ENCODE peak calls at places on chromosomes 6 and 20, in six cellular contexts. R, P, E, Y, Z and B are unnamed samples.
A peak's percentile ranks its signal among the peaks of the same experiment; 100 is the strongest.

GRCh38 chr20:44028868-44029847 is 114.5 kb downstream of the TOX2 start:
- DNase-seq in R (no peak), P (no peak), E (no peak), Y (no peak), Z (no peak), B (no peak)

GRCh38 chr6:90975741-90976140 is 388.9 kb upstream of the MAP3K7 start:
- DNase-seq in R (no peak), P (no peak), E (no peak), Y (no peak), Z (no peak), B (no peak)

GRCh38 chr6:170222498-170223471 is 68.1 kb downstream of the DLL1 start:
- DNase-seq in R (peak; percentile 29), P (no peak), E (no peak), Y (no peak), Z (no peak), B (no peak)

GRCh38 chr6:27545271-27546046 is 72.6 kb upstream of the ZNF184 start:
- DNase-seq in R (peak; percentile 93), P (no peak), E (no peak), Y (no peak), Z (peak; percentile 43), B (no peak)

GRCh38 chr6:7446644-7447325 is 57.2 kb downstream of the RIOK1 start:
- DNase-seq in R (peak; percentile 94), P (no peak), E (no peak), Y (no peak), Z (no peak), B (no peak)

GRCh38 chr6:74114428-74114827 is 418.4 kb downstream of the CD109 start:
- DNase-seq in R (no peak), P (no peak), E (no peak), Y (no peak), Z (no peak), B (no peak)

GRCh38 chr20:39850821-39851330 is 838.2 kb downstream of the MAFB start:
- DNase-seq in R (no peak), P (no peak), E (no peak), Y (no peak), Z (no peak), B (no peak)

GRCh38 chr6:42482126-42482525 is 30.4 kb upstream of the TRERF1 start:
- DNase-seq in R (no peak), P (no peak), E (no peak), Y (no peak), Z (no peak), B (no peak)

GRCh38 chr6:46949662-46950280 is 28.0 kb upstream of the ADGRF5 start:
- DNase-seq in R (no peak), P (peak; percentile 77), E (peak; percentile 77), Y (no peak), Z (no peak), B (no peak)

GRCh38 chr20:63009044-63009961 is 2.5 kb upstream of the BHLHE23 start:
- DNase-seq in R (peak; percentile 55), P (peak; percentile 73), E (peak; percentile 87), Y (peak; percentile 73), Z (peak; percentile 56), B (peak; percentile 46)

GRCh38 chr6:163671355-163671754 is 256.8 kb downstream of the QKI start:
- DNase-seq in R (no peak), P (no peak), E (no peak), Y (no peak), Z (no peak), B (no peak)

GRCh38 chr20:36153754-36154695 is 515 bp upstream of the EPB41L1 start:
- DNase-seq in R (peak; percentile 51), P (peak; percentile 85), E (peak; percentile 86), Y (no peak), Z (peak; percentile 56), B (peak; percentile 94)

GRCh38 chr6:135325624-135326424 is 144.7 kb downstream of the MYB start:
- DNase-seq in R (no peak), P (no peak), E (no peak), Y (no peak), Z (no peak), B (no peak)

GRCh38 chr6:135323202-135323668 is 142.1 kb downstream of the MYB start:
- DNase-seq in R (no peak), P (no peak), E (no peak), Y (no peak), Z (no peak), B (no peak)

GRCh38 chr6:135324531-135324930 is 143.4 kb downstream of the MYB start:
- DNase-seq in R (no peak), P (no peak), E (no peak), Y (no peak), Z (no peak), B (no peak)

GRCh38 chr6:135322427-135323201 is 141.5 kb downstream of the MYB start:
- DNase-seq in R (no peak), P (no peak), E (no peak), Y (no peak), Z (no peak), B (no peak)

GRCh38 chr6:135323979-135324378 is 142.9 kb downstream of the MYB start:
- DNase-seq in R (no peak), P (no peak), E (no peak), Y (no peak), Z (no peak), B (no peak)
- H3K4me1 ChIP-seq in R (no peaks in the 10 kb centered on the region), P (no peaks in the 10 kb centered on the region), E (no peaks in the 10 kb centered on the region), Y (no peaks in the 10 kb centered on the region), Z (no peaks in the 10 kb centered on the region), B (no peaks in the 10 kb centered on the region)

GRCh38 chr6:158717341-158718328 is 67.8 kb downstream of the SYTL3 start:
- DNase-seq in R (no peak), P (no peak), E (no peak), Y (no peak), Z (no peak), B (no peak)
- H3K4me1 ChIP-seq in R (peaks cover 15% of the 10 kb centered on the region), P (no peaks in the 10 kb centered on the region), E (no peaks in the 10 kb centered on the region), Y (peaks cover 34% of the 10 kb centered on the region), Z (peaks cover 13% of the 10 kb centered on the region), B (no peaks in the 10 kb centered on the region)

GRCh38 chr6:15402401-15403045 is 156.7 kb downstream of the JARID2 start:
- DNase-seq in R (no peak), P (no peak), E (no peak), Y (no peak), Z (no peak), B (no peak)
- H3K4me1 ChIP-seq in R (peaks cover 12% of the 10 kb centered on the region), P (peaks cover 45% of the 10 kb centered on the region), E (peaks cover 74% of the 10 kb centered on the region), Y (peaks cover 12% of the 10 kb centered on the region), Z (peaks cover 5% of the 10 kb centered on the region), B (no peaks in the 10 kb centered on the region)

GRCh38 chr6:2796884-2797283 is 31.7 kb downstream of the WRNIP1 start:
- DNase-seq in R (no peak), P (no peak), E (no peak), Y (no peak), Z (no peak), B (no peak)
- H3K4me1 ChIP-seq in R (peaks cover 27% of the 10 kb centered on the region), P (peaks cover 5% of the 10 kb centered on the region), E (peaks cover 2% of the 10 kb centered on the region), Y (peaks cover 15% of the 10 kb centered on the region), Z (peaks cover 15% of the 10 kb centered on the region), B (peaks cover 44% of the 10 kb centered on the region)

GRCh38 chr6:167129159-167129558 is 6.3 kb downstream of the CCR6 start:
- DNase-seq in R (no peak), P (no peak), E (no peak), Y (no peak), Z (no peak), B (no peak)
- H3K4me1 ChIP-seq in R (no peaks in the 10 kb centered on the region), P (no peaks in the 10 kb centered on the region), E (no peaks in the 10 kb centered on the region), Y (peaks cover 18% of the 10 kb centered on the region), Z (no peaks in the 10 kb centered on the region), B (no peaks in the 10 kb centered on the region)

DNA sequence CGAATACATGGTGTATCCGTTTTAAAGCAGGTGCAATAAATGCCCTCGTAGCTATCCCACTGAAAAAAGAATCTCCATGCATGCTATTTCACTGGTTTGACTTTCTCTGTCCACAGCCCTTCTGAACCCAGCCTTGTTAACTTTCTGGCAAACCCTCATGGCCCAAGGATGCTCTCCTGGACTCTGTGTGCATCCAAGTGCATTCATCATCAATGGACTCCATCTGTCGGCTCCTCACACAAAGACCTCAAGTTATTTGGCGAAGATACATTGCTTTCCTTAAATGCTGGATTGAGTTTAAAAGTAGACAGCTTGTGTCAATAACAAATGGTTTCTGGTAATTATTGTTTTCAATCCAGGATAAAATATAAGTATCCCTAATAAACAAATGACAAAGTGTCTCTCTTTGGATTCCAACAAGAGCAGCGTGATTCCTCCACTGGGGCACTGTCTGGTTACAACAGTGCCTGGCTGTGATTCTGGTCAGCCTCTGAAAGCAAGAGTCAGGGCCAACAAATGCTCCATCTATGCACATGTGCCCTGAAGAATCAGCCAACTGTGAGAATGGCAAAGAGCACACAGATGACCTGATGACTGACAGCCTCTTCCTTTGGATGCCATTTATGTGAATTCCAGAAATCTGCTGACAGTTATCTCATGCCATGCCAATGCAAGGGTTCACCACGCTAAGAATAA is 55.7 kb downstream of the FYN start:
- DNase-seq in R (no peak), P (no peak), E (no peak), Y (no peak), Z (no peak), B (no peak)
- H3K4me1 ChIP-seq in R (peaks cover 13% of the 10 kb centered on the region), P (peaks cover 20% of the 10 kb centered on the region), E (no peaks in the 10 kb centered on the region), Y (peaks cover 18% of the 10 kb centered on the region), Z (peaks cover 9% of the 10 kb centered on the region), B (no peaks in the 10 kb centered on the region)

GRCh38 chr6:35292494-35292893 is 5.1 kb upstream of the DEF6 start:
- DNase-seq in R (no peak), P (no peak), E (no peak), Y (no peak), Z (no peak), B (peak; percentile 50)

GRCh38 chr6:35295521-35296315 is 1.9 kb upstream of the DEF6 start:
- DNase-seq in R (no peak), P (no peak), E (no peak), Y (no peak), Z (no peak), B (peak; percentile 49)

GRCh38 chr6:35294308-35294945 is 3.2 kb upstream of the DEF6 start:
- DNase-seq in R (peak; percentile 34), P (peak; percentile 39), E (peak; percentile 70), Y (peak; percentile 40), Z (peak; percentile 33), B (no peak)

GRCh38 chr6:35295036-35295435 is 2.6 kb upstream of the DEF6 start:
- DNase-seq in R (no peak), P (no peak), E (no peak), Y (no peak), Z (no peak), B (no peak)

DNA sequence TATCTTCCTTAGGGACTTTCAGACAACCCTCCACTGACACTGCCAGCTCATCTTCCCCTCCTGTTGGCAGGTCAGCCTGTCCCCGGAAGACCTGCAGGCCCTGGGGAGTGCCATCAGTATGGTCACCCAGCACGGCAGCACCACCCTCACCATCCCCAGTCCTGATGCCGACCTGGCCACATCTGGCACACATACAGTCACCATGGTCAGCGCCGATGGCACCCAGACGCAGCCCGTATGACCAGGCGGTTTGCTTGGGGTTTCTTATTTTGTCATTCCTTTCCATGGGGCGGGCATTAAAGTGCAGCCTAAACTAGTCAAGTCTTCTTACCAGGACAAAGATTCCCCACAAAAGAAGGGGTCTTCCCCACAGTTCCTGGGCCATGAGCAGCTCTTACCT is 3.9 kb upstream of the DEF6 start:
- DNase-seq in R (no peak), P (no peak), E (no peak), Y (no peak), Z (no peak), B (no peak)
- H3K4me1 ChIP-seq in R (peaks cover 29% of the 10 kb centered on the region), P (no peaks in the 10 kb centered on the region), E (peaks cover 9% of the 10 kb centered on the region), Y (peaks cover 6% of the 10 kb centered on the region), Z (peaks cover 10% of the 10 kb centered on the region), B (no peaks in the 10 kb centered on the region)